ENCODE peak calls at places on chromosomes 1 and 21, in seven cellular contexts. W is H1, A is GM12892, Z is GM12878, O is K562, G is SK-N-SH, M is HepG2. V is an unnamed sample.

GRCh38 chr21:42929969-42930368 is 4.5 kb upstream of the ERVH48-1 start:
- DNase-seq in Z (no peak), A (no peak), M (no peak), W (no peak), O (peak), G (no peak), V (no peak)

GRCh38 chr1:78035121-78035520 is 10.6 kb upstream of the GIPC2 start:
- DNase-seq in M (no peak), O (no peak), Z (no peak), W (no peak), G (no peak), A (no peak), V (no peak)

GRCh38 chr1:213087911-213088310 is 36.9 kb downstream of the RPS6KC1 start:
- DNase-seq in Z (no peak), G (no peak), O (no peak), M (no peak), A (no peak), W (no peak), V (no peak)

GRCh38 chr1:91804546-91805023 is 81.4 kb downstream of the TGFBR3 start:
- DNase-seq in Z (peak), G (no peak), M (no peak), O (peak), A (no peak), W (no peak), V (no peak)

GRCh38 chr1:61213612-61214011 is 131.3 kb downstream of the NFIA start:
- DNase-seq in A (no peak), G (no peak), O (no peak), Z (no peak), W (no peak), M (no peak), V (no peak)

GRCh38 chr1:154386643-154387352 is 18.3 kb upstream of the IL6R start:
- DNase-seq in M (peak), O (peak), A (no peak), Z (no peak), W (no peak), G (no peak), V (no peak)

GRCh38 chr1:228988655-228989054 is 253.4 kb downstream of the RHOU start:
- DNase-seq in O (no peak), G (no peak), Z (no peak), M (peak), A (no peak), W (no peak), V (no peak)

GRCh38 chr1:191348328-191348727 is 809.9 kb upstream of the RGS18 start:
- DNase-seq in M (no peak), G (no peak), W (no peak), A (no peak), Z (no peak), O (no peak), V (no peak)

GRCh38 chr1:181208076-181208475 is 119.6 kb downstream of the IER5 start:
- DNase-seq in O (no peak), M (no peak), G (no peak), A (no peak), W (no peak), Z (no peak), V (no peak)

DNA sequence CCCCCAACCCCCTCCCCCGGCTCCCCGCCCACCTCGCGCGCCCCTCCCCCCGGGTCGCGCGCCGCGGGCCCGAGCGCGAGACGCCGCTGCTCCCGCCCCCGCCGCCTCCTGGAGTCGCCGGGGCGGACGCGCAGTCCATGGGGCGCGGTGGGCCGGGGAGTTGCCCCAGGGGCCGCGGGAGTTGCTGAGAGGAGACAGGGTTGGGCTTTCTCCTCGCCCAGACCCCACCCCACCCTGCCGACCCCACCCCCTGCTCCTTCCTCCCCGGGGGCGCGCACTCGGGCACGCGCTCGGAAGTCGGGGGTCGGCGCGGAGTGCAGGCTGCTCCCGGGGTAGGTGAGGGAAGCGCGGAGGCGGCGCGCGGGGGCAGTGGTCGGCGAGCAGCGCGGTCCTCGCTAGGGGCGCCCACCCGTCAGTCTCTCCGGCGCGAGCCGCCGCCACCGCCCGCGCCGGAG is at the start of gene LAMC1:
- DNase-seq in Z (no peak), M (peak), G (peak), O (peak), A (peak), W (peak), V (peak)
- TF ChIP-seq TAF1 in Z (no peak), M (no peak), G (no peak), O (no peak), A (no peak), W (no peak), V (no peak)

GRCh38 chr1:239997515-239998311 is 94.0 kb upstream of the FMN2 start:
- DNase-seq in M (no peak), W (peak), O (no peak), A (no peak), Z (no peak), G (peak), V (no peak)
- TF ChIP-seq TAF1 in M (no peak), W (no peak), O (no peak), A (no peak), Z (no peak), G (no peak), V (no peak)

DNA sequence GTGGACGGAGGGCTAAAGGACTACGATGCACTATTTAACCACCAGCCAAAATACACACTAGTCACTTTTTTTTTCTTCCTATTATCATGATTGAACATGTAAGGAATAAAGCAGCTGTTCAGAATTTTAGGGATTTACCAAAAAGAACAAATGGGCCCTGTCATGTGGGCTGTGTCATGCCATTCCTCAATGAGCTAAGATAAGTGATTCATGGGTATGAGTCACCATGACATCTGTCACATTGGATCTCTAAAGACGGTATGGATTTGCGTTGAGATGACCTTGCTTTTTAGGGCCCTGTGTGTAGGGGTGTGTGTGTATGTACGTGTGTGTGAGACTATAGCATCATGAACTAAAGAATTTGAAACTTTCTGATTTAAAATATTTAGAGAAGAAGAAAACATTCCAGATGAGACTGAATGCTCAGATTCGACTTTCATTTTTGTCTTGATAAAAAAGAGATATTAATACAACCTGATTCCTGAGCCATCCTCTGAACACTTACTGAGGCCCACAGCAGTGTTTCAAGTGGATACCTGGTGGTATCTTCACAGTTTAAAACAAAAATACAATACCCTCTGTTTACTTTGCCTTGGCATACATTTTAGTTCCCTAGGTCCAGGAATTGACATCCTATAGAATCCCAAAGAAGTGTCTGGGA is 246.1 kb upstream of the DUSP10 start:
- DNase-seq in Z (no peak), O (peak), W (no peak), A (no peak), G (no peak), M (peak), V (no peak)
- TF ChIP-seq TAF1 in Z (no peak), O (no peak), W (no peak), A (no peak), G (no peak), M (no peak), V (no peak)

GRCh38 chr1:197139169-197139568 is 7.3 kb downstream of the ASPM start:
- DNase-seq in Z (no peak), G (no peak), O (no peak), M (no peak), A (no peak), W (no peak), V (no peak)

GRCh38 chr1:197144570-197145325 is 1.7 kb downstream of the ASPM start:
- DNase-seq in G (peak), Z (no peak), O (peak), A (no peak), M (peak), W (no peak), V (no peak)

GRCh38 chr1:197137322-197137721 is 9.1 kb downstream of the ASPM start:
- DNase-seq in G (no peak), M (no peak), W (no peak), O (no peak), Z (no peak), A (no peak), V (no peak)

GRCh38 chr1:197141556-197141955 is 4.9 kb downstream of the ASPM start:
- DNase-seq in A (no peak), M (no peak), Z (no peak), G (no peak), W (no peak), O (no peak), V (no peak)

DNA sequence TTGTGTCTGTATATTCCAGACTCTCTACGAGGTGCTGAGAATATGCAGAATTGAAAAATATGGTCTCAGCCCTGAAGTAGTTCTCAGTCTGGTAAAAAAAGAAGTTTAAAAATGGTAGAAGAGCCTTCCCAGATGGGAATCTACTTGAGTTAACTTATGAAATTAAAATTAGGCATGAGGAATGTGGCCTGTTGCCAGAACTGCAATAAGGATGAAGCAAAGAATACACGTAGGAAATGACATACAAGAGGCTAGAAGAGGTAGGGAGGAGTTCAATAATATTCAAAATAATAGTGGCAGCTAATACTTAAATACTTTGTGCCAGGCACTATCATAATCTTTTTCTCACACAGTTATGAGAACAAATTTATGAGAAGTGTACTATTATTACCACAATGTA is 6.3 kb downstream of the ASPM start:
- DNase-seq in A (no peak), M (no peak), W (no peak), O (no peak), Z (no peak), G (no peak), V (no peak)
- TF ChIP-seq TAF1 in A (no peak), M (no peak), W (no peak), O (no peak), Z (no peak), G (no peak), V (no peak)

GRCh38 chr1:222991908-222992307 is 151.1 kb downstream of the TLR5 start:
- DNase-seq in O (no peak), M (no peak), A (no peak), G (no peak), Z (no peak), W (no peak), V (no peak)
- TF ChIP-seq TAF1 in O (no peak), M (no peak), A (no peak), G (no peak), Z (no peak), W (no peak), V (no peak)

DNA sequence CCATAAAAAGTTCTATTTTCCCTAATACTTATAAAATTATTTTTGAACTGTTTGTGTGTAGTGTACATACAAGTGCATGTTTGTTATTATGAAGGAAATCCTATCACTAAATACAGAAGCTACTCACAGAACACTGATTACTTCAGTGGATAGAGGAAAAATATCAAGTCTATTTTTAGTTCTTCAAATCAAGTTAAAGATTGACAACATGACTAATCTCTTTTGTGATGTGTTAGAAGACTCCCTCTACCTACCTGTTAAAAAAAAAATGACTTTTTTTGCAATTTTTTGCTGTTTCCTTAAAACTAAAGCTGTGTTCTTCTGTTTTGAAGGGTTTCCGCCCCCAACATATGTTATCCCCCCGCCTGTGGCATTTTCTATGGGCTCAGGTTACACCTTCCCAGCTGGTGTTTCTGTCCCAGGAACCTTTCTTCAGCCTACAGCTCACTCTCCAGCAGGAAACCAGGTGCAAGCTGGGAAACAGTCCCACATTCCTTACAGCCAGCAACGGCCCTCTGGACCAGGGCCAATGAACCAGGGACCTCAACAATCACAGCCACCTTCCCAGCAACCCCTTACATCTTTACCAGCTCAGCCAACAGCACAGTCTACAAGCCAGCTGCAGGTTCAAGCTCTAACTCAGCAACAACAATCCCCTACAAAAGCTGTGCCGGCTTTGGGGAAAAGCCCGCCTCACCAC is 45.5 kb downstream of the NCF2 start:
- DNase-seq in M (no peak), A (no peak), Z (no peak), W (no peak), G (no peak), O (no peak), V (no peak)
- TF ChIP-seq TAF1 in M (no peak), A (no peak), Z (no peak), W (no peak), G (no peak), O (no peak), V (no peak)

V was measured in GM12891.